ENCODE peak calls at places on chromosomes 7 and 10, in four cellular contexts. Z is pancreas; A is IMR-90; B is naive thymus-derived CD4-positive, alpha-beta T cell. K is an unnamed sample. For H3K36me3 and H3K27me3, the result is how much of the 10 kb centered on the place peaks cover.

GRCh38 chr7:33854951-33855350 is 50.4 kb upstream of the BMPER start:
- DNase-seq in B (no peak), A (peak), Z (no peak), K (no peak)

GRCh38 chr7:81627565-81628287 is 142.1 kb downstream of the HGF start:
- DNase-seq in A (peak), B (no peak), Z (no peak), K (no peak)

GRCh38 chr10:11742779-11743298 is 657 bp downstream of the ECHDC3 start:
- DNase-seq in A (no peak), Z (peak), B (no peak), K (peak)

GRCh38 chr7:55504093-55504859 is 68.0 kb downstream of the VOPP1 start:
- DNase-seq in B (no peak), Z (no peak), A (peak), K (no peak)

GRCh38 chr7:23222439-23223045 is 24.0 kb upstream of the GPNMB start:
- DNase-seq in Z (no peak), A (no peak), B (no peak), K (no peak)

GRCh38 chr10:48780341-48780740 is 95.7 kb downstream of the WDFY4 start:
- DNase-seq in Z (no peak), B (no peak), A (no peak), K (no peak)

GRCh38 chr10:79588800-79589199 is 21.9 kb upstream of the SFTPA1 start:
- DNase-seq in Z (no peak), A (no peak), B (no peak), K (no peak)

GRCh38 chr7:154672659-154673415 is 330.1 kb downstream of the PAXIP1 start:
- DNase-seq in Z (no peak), A (no peak), B (no peak), K (no peak)

GRCh38 chr10:22253578-22253882 is 35.7 kb upstream of the EBLN1 start:
- DNase-seq in A (no peak), Z (no peak), B (peak), K (no peak)

GRCh38 chr10:128489324-128490247 is 363.4 kb upstream of the MKI67 start:
- DNase-seq in A (no peak), B (no peak), Z (no peak), K (no peak)

GRCh38 chr7:23712368-23713284 is 2.6 kb downstream of the STK31 start:
- DNase-seq in A (peak), Z (no peak), B (peak), K (no peak)

GRCh38 chr7:153886121-153886505 is 166.1 kb upstream of the DPP6 start:
- DNase-seq in B (no peak), A (no peak), Z (no peak), K (no peak)

GRCh38 chr10:86486856-86487255 is 34.7 kb downstream of the WAPL start:
- DNase-seq in Z (no peak), B (no peak), A (no peak), K (no peak)
- H3K36me3 ChIP-seq in Z (under half), B (under half), A (under half), K (half or more)

DNA sequence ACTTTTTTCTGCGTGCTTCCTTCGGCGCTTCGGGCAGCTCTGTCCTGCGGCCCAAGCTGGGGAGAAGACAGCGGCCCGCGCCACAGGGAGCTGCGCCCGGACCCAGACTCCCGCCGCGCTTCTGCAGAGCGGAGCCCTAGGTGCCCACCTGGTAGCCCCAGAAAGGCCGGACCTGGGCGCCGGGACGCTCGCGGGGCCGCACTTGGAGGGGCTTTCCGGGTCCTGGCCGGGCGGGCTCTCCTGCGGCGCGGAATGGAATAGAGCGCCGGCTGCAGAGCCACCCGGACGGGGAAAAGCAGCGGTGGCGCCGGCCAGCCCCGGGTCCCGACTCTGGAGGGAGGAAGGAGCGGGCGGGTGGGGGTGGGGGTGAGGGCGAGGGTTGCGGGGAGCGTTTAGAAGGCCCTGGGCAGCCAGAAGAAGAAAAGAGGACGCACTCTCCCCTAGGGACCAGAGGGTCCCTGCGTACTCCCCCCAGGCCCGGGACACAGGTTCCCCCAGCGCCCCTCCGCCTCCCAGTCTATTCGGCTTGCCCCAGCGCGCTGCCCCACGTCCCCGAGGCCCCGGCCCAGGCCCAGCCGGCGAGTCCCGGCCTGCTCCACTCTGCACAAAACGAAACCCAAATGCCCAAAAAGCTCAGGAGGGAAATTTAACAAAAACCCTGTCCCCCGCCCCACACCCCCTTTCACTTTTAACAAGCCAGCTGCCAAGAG is 4.5 kb downstream of the ZNF503 start:
- DNase-seq in B (no peak), Z (peak), A (no peak), K (peak)
- H3K27me3 ChIP-seq in B (under half), Z (under half), A (under half), K (under half)

GRCh38 chr7:6433814-6434630 is 13.7 kb downstream of the DAGLB start:
- DNase-seq in A (no peak), B (no peak), Z (no peak), K (no peak)
- H3K36me3 ChIP-seq in A (under half), B (under half), Z (under half), K (under half)

GRCh38 chr7:117323585-117323876 is 673 bp upstream of the WNT2 start:
- DNase-seq in A (no peak), B (no peak), Z (no peak), K (no peak)
- H3K27me3 ChIP-seq in A (under half), B (under half), Z (under half), K (half or more)

GRCh38 chr10:78025685-78026364 is 3.5 kb downstream of the POLR3A start:
- DNase-seq in B (no peak), A (peak), Z (no peak), K (no peak)

GRCh38 chr10:78015546-78015945 is 13.8 kb downstream of the POLR3A start:
- DNase-seq in A (no peak), B (no peak), Z (no peak), K (no peak)

GRCh38 chr10:78017856-78018255 is 11.5 kb downstream of the POLR3A start:
- DNase-seq in A (no peak), Z (no peak), B (no peak), K (no peak)

GRCh38 chr10:78023741-78024140 is 5.6 kb downstream of the POLR3A start:
- DNase-seq in A (no peak), Z (no peak), B (no peak), K (no peak)

DNA sequence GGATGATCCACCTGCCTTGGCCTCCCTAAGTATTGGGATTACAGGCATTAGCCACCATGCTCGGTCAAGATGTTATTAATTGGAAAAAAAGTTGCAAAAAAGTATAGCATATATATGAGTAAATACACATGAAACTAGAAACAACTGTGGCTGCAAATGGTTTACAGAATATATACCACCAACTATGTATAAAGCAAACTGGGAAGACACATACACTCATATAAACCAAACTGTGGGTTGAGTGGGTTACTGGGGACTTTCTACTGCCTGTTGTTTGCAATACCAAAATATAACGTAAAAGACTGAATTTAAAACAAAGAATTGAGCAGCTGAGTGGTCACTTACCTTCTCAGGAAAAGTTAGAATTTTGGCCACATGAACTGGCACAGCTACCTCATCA is 8.1 kb downstream of the POLR3A start:
- DNase-seq in Z (no peak), B (no peak), A (no peak), K (no peak)
- H3K36me3 ChIP-seq in Z (under half), B (half or more), A (half or more), K (under half)

GRCh38 chr7:1370738-1371137 is 88.5 kb downstream of the MICALL2 start:
- DNase-seq in A (no peak), Z (no peak), B (no peak), K (no peak)
- H3K27me3 ChIP-seq in A (half or more), Z (under half), B (under half), K (half or more)

GRCh38 chr10:45441239-45441638 is 67.2 kb downstream of the ALOX5 start:
- DNase-seq in A (no peak), Z (no peak), B (no peak), K (no peak)
- H3K36me3 ChIP-seq in A (under half), Z (under half), B (under half), K (under half)